ENCODE peak calls at places on chromosome 6, in six cellular contexts. H is HEK293T; R is dorsolateral prefrontal cortex; Q is GM12892; Z is fibroblast of lung; N is stimulated activated CD8-positive, alpha-beta memory T cell treated with anti-CD3 and anti-CD28 coated beads, Interleukin-7, amount 100 ng/mL, for 1 hour. L is an unnamed sample.

GRCh38 chr6:30763618-30764489 is 19.5 kb upstream of the IER3 start:
- DNase-seq in H (peak), R (no peak), Q (no peak), Z (no peak), N (no peak), L (no peak)

GRCh38 chr6:136465766-136466303 is 84.4 kb downstream of the MAP7 start:
- DNase-seq in H (no peak), R (no peak), Q (no peak), Z (peak), N (no peak), L (no peak)

GRCh38 chr6:27687154-27688013 is 214.5 kb upstream of the ZNF184 start:
- DNase-seq in H (peak), R (peak), Q (peak), Z (peak), N (peak), L (no peak)

GRCh38 chr6:10332121-10332520 is 82.8 kb downstream of the TFAP2A start:
- DNase-seq in H (no peak), R (no peak), Q (no peak), Z (no peak), N (no peak), L (no peak)

GRCh38 chr6:31114540-31114876 is at the start of gene PSORS1C1:
- DNase-seq in H (no peak), R (peak), Q (no peak), Z (peak), N (no peak), L (no peak)

GRCh38 chr6:46956409-46956808 is 34.7 kb upstream of the ADGRF5 start:
- DNase-seq in H (no peak), R (no peak), Q (no peak), Z (no peak), N (no peak), L (no peak)

GRCh38 chr6:103797738-103798137 is 1062.0 kb downstream of the HACE1 start:
- DNase-seq in H (no peak), R (no peak), Q (no peak), Z (no peak), N (no peak), L (no peak)

GRCh38 chr6:52779237-52779636 is 16.0 kb upstream of the GSTA2 start:
- DNase-seq in H (no peak), R (no peak), Q (no peak), Z (no peak), N (no peak), L (no peak)

GRCh38 chr6:36848658-36849441 is 9.6 kb upstream of the CPNE5 start:
- DNase-seq in H (no peak), R (no peak), Q (no peak), Z (no peak), N (no peak), L (no peak)

GRCh38 chr6:156780962-156781705 is 4.0 kb downstream of the ARID1B start:
- DNase-seq in H (no peak), R (no peak), Q (no peak), Z (no peak), N (no peak), L (no peak)

GRCh38 chr6:75327807-75328206 is 43.2 kb upstream of the TMEM30A start:
- DNase-seq in H (no peak), R (no peak), Q (no peak), Z (no peak), N (no peak), L (no peak)

GRCh38 chr6:40379811-40380210 is 207.4 kb downstream of the LRFN2 start:
- DNase-seq in H (no peak), R (no peak), Q (no peak), Z (no peak), N (no peak), L (no peak)

GRCh38 chr6:90285611-90286381 is 10.8 kb downstream of the BACH2 start:
- DNase-seq in H (peak), R (peak), Q (no peak), Z (peak), N (peak), L (no peak)

GRCh38 chr6:159378361-159378760 is 209.2 kb downstream of the FNDC1 start:
- DNase-seq in H (no peak), R (no peak), Q (no peak), Z (no peak), N (no peak), L (no peak)

GRCh38 chr6:120272038-120272437 is 922.5 kb upstream of the MAN1A1 start:
- DNase-seq in H (no peak), R (no peak), Q (no peak), Z (no peak), N (no peak), L (no peak)

GRCh38 chr6:108163267-108163643 is 2.6 kb upstream of the NR2E1 start:
- DNase-seq in H (no peak), R (no peak), Q (no peak), Z (no peak), N (no peak), L (no peak)

GRCh38 chr6:113732384-113732966 is 124.7 kb upstream of the MARCKS start:
- DNase-seq in H (no peak), R (peak), Q (no peak), Z (peak), N (no peak), L (no peak)

GRCh38 chr6:168035098-168035660 is 37.7 kb downstream of the KIF25 start:
- DNase-seq in H (peak), R (peak), Q (no peak), Z (peak), N (no peak), L (no peak)

GRCh38 chr6:39189915-39190544 is 39.2 kb downstream of the KCNK5 start:
- DNase-seq in H (peak), R (peak), Q (peak), Z (peak), N (no peak), L (no peak)

GRCh38 chr6:128275681-128276080 is 244.7 kb downstream of the PTPRK start:
- DNase-seq in H (no peak), R (no peak), Q (no peak), Z (peak), N (no peak), L (no peak)

GRCh38 chr6:108114861-108115597 is 40.5 kb upstream of the OSTM1 start:
- DNase-seq in H (no peak), R (peak), Q (no peak), Z (peak), N (no peak), L (no peak)

GRCh38 chr6:129894904-129895303 is 33.8 kb upstream of the TMEM244 start:
- DNase-seq in H (no peak), R (no peak), Q (no peak), Z (no peak), N (no peak), L (no peak)

GRCh38 chr6:76886900-76887299 is 576.4 kb downstream of the HTR1B start:
- DNase-seq in H (no peak), R (no peak), Q (no peak), Z (no peak), N (no peak), L (no peak)

GRCh38 chr6:21780601-21781000 is 187.1 kb downstream of the SOX4 start:
- DNase-seq in H (no peak), R (no peak), Q (no peak), Z (no peak), N (no peak), L (no peak)

GRCh38 chr6:121614115-121614514 is 178.7 kb downstream of the GJA1 start:
- DNase-seq in H (no peak), R (no peak), Q (no peak), Z (peak), N (no peak), L (no peak)

GRCh38 chr6:44428682-44429081 is 41.2 kb downstream of the CDC5L start:
- DNase-seq in H (no peak), R (no peak), Q (no peak), Z (no peak), N (no peak), L (no peak)

GRCh38 chr6:101730954-101731353 is 337.4 kb downstream of the GRIK2 start:
- DNase-seq in H (no peak), R (no peak), Q (no peak), Z (peak), N (no peak), L (no peak)

GRCh38 chr6:51568771-51569170 is 518.6 kb downstream of the PKHD1 start:
- DNase-seq in H (no peak), R (no peak), Q (no peak), Z (no peak), N (no peak), L (no peak)